ENCODE peak calls at places on chromosomes 1 and 21, in ten cellular contexts. G, F, O, H, A, Y, K, V, C and X are unnamed samples.

GRCh38 chr1:228434674-228435073 is 18.0 kb upstream of the TRIM17 start:
- DNase-seq in G (no peak), F (no peak), O (peak; percentile 14), H (no peak), A (no peak), Y (no peak), K (no peak), V (no peak), C (peak; percentile 23), X (no peak)

GRCh38 chr1:173190101-173190895 is 16.8 kb downstream of the TNFSF4 start:
- DNase-seq in G (no peak), F (peak; percentile 62), O (peak; percentile 77), H (peak; percentile 80), A (no peak), Y (peak; percentile 77), K (peak; percentile 80), V (peak; percentile 90), C (peak; percentile 90), X (peak; percentile 47)

GRCh38 chr1:221022331-221022730 is 143.1 kb downstream of the HLX start:
- DNase-seq in G (no peak), F (peak; percentile 5), O (peak; percentile 82), H (no peak), A (no peak), Y (no peak), K (no peak), V (no peak), C (no peak), X (no peak)

GRCh38 chr1:150082494-150082893 is 14.9 kb downstream of the VPS45 start:
- DNase-seq in G (no peak), F (no peak), O (no peak), H (no peak), A (no peak), Y (no peak), K (no peak), V (no peak), C (no peak), X (no peak)

GRCh38 chr1:165484532-165484931 is 39.6 kb upstream of the RXRG start:
- DNase-seq in G (no peak), F (no peak), O (no peak), H (no peak), A (no peak), Y (no peak), K (no peak), V (no peak), C (no peak), X (no peak)

GRCh38 chr1:208841396-208841795 is 597.2 kb upstream of the PLXNA2 start:
- DNase-seq in G (no peak), F (no peak), O (no peak), H (no peak), A (no peak), Y (no peak), K (no peak), V (no peak), C (no peak), X (no peak)

GRCh38 chr21:31498985-31499384 is 154.9 kb upstream of the TIAM1 start:
- DNase-seq in G (no peak), F (no peak), O (no peak), H (peak; percentile 30), A (no peak), Y (no peak), K (no peak), V (no peak), C (no peak), X (no peak)

GRCh38 chr1:230548997-230549396 is 93.3 kb upstream of the COG2 start:
- DNase-seq in G (no peak), F (no peak), O (no peak), H (no peak), A (no peak), Y (no peak), K (no peak), V (no peak), C (no peak), X (no peak)

GRCh38 chr1:197948926-197949899 is 32.0 kb downstream of the LHX9 start:
- DNase-seq in G (no peak), F (no peak), O (no peak), H (no peak), A (no peak), Y (no peak), K (no peak), V (no peak), C (no peak), X (no peak)

DNA sequence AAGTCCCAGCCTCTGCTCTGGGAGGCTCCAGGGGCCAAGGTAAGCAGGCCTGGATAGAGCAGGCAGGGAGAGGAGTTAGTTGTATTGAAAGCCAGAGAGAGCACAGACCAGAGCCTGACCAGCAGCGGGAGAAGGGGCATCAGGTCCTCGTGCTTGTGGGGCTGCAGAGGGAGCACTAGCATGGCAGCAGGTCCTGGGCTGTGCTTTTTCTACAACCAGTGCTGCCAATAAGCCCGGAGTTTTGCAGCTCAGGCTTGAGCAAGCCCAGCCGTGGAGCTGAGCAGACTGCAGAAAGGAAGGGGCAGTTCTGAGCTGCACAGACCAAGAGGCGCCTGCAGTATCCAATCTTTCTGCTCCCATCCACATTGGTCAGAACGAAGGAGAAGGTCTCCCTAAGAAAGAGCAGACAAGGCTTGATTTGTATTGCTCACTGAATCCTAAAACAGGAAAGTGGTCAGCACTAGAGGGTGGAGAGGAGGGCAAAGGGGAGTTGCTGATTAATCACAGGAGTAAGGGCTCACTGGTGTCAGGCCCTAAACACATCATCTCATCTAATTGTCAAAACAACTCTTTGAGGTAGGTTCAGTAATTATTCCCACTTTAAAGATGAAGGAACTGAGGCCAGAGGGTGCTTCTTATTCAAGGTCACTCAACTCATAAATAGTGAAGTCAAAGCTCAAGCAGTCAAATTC is 2.7 kb downstream of the DENND2D start:
- DNase-seq in G (no peak), F (no peak), O (peak; percentile 27), H (peak; percentile 45), A (peak; percentile 58), Y (no peak), K (no peak), V (no peak), C (no peak), X (no peak)
- TF ChIP-seq CTCF in G (no peak), F (peak; percentile 56), O (peak; percentile 44), H (peak; percentile 42), A (peak; percentile 68), Y (peak; percentile 13), K (peak; percentile 13), V (no peak), C (no peak), X (peak; percentile 57)

GRCh38 chr1:26645734-26646133 is 50.1 kb upstream of the ARID1A start:
- DNase-seq in G (no peak), F (no peak), O (no peak), H (no peak), A (no peak), Y (no peak), K (no peak), V (no peak), C (no peak), X (no peak)
- TF ChIP-seq CTCF in G (no peak), F (no peak), O (no peak), H (no peak), A (no peak), Y (no peak), K (no peak), V (no peak), C (no peak), X (no peak)

DNA sequence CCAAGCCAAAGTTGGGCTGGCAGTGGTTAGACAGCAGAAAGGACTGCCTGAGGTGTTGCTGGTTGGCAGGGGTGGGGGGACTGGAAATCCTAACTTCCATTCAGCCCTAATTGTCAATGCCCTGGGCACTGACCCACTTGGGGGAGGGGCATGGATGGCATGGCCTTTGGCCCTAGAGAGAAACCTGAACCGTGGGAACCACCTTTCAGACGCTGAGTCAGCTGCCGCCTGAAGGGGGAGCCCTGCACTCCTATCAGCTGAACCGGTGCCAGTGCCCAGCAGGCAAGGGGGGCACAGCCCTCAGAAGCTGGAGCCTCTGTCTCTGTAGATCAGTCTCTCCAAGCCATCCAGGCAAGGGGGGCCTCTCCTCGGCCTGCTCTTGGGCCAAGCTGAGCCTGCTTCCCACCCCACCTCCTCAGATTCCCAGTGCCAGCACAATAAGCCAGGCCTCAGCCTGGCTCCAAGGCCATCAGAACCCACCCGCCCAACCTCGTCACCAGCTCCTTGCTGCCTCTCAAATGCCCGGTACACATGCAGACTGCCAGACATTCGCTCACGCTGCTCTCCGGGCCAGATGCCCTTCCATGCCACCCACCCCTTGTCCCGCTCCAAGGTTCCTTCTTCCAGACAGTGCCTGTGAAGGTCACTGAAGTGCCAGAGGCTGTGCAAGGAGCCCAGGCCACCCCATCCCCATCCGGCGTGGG is 11.6 kb downstream of the TINAGL1 start:
- DNase-seq in G (peak; percentile 50), F (peak; percentile 33), O (no peak), H (peak; percentile 33), A (peak; percentile 89), Y (peak; percentile 85), K (peak; percentile 76), V (peak; percentile 69), C (peak; percentile 42), X (peak; percentile 66)
- TF ChIP-seq CTCF in G (peak; percentile 43), F (peak; percentile 78), O (peak; percentile 62), H (peak; percentile 74), A (peak; percentile 84), Y (peak; percentile 61), K (peak; percentile 55), V (peak; percentile 52), C (peak; percentile 66), X (peak; percentile 78)

DNA sequence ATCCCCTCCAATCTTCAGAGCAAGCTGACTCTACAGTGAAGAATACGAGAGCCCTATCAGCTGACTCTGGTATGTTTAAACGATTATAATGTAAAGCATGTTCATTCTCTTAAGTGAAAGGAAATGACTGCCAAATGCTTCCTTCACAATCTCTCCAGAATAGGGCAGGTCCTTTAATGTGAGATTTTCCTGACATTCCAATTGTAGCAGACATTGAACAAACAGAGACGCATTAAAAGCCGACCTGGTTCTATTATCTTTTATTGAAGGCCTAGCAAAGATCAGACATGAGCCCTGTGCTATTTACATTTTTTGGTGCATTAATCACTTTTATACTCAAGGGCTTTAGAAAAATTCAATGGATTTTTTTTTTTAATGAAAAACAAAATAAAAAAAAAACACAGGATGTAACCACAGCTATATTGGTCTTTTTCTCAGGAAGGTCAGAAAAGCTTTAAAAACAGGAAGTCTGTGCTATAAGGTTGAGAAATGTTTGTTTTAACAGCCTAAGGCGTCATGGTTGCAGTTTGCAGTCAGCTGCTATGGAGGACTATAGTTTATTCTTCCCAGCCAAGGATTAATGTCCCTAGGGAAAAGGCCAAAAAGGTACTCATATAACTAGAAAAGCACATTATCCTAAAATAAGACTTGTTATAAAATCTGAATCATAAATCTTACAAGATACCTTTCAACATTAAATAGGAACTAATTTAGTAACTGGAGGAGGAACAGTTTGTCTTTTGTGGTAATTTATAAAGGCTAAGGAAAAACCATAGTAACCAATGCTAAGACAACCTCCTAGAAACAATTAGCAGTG is 104.8 kb downstream of the RERE start:
- DNase-seq in G (no peak), F (peak; percentile 80), O (peak; percentile 89), H (peak; percentile 92), A (no peak), Y (no peak), K (peak; percentile 52), V (no peak), C (peak; percentile 96), X (no peak)
- TF ChIP-seq CTCF in G (no peak), F (no peak), O (no peak), H (no peak), A (no peak), Y (no peak), K (no peak), V (no peak), C (no peak), X (no peak)

DNA sequence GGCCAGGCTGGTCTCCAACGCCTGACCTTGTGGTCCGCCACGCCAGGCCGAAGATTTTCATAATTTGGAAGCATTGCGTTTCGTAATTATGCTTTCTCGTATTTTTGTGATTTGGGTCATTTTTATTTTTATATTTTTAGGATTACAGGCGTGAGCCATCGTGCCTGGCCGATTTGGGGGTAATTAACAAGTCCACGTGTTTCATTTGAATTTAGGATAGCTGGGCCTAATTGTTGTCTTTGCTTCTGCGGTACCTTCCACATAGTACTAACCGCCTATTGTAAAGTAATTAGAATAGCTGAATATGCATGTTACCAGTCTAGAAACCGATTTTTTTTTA is 1.0 kb downstream of the RCC1 start:
- DNase-seq in G (no peak), F (no peak), O (no peak), H (no peak), A (no peak), Y (no peak), K (no peak), V (no peak), C (no peak), X (no peak)
- TF ChIP-seq CTCF in G (no peak), F (no peak), O (no peak), H (no peak), A (no peak), Y (no peak), K (no peak), V (no peak), C (no peak), X (no peak)